ENCODE peak calls at places on chromosome 10, in seven cellular contexts. One of them, this sample, is unnamed.

GRCh38 chr10:7933757-7934156 is 115.5 kb downstream of the TAF3 start:
- DNase-seq in colonic mucosa: no peak
- DNase-seq in uterus: no peak
- DNase-seq in mammary epithelial cell: no peak
- DNase-seq in pancreas: no peak
- DNase-seq in cardiac muscle cell: no peak
- DNase-seq in coronary artery: no peak
- DNase-seq in this sample: no peak

GRCh38 chr10:113085776-113086175 is 135.7 kb downstream of the TCF7L2 start:
- DNase-seq in cardiac muscle cell: no peak
- DNase-seq in colonic mucosa: no peak
- DNase-seq in pancreas: no peak
- DNase-seq in coronary artery: no peak
- DNase-seq in mammary epithelial cell: no peak
- DNase-seq in uterus: no peak
- DNase-seq in this sample: no peak

GRCh38 chr10:98323221-98324164 is 55.5 kb upstream of the LOXL4 start:
- DNase-seq in uterus: peak
- DNase-seq in coronary artery: peak
- DNase-seq in colonic mucosa: peak
- DNase-seq in cardiac muscle cell: peak
- DNase-seq in mammary epithelial cell: peak
- DNase-seq in pancreas: peak
- DNase-seq in this sample: no peak

GRCh38 chr10:83965473-83965872 is 173.8 kb upstream of the GHITM start:
- DNase-seq in colonic mucosa: no peak
- DNase-seq in cardiac muscle cell: no peak
- DNase-seq in uterus: no peak
- DNase-seq in mammary epithelial cell: no peak
- DNase-seq in coronary artery: no peak
- DNase-seq in pancreas: no peak
- DNase-seq in this sample: no peak

GRCh38 chr10:23195846-23196200 is 3.7 kb downstream of the PTF1A start:
- DNase-seq in coronary artery: no peak
- DNase-seq in pancreas: no peak
- DNase-seq in mammary epithelial cell: no peak
- DNase-seq in uterus: no peak
- DNase-seq in cardiac muscle cell: no peak
- DNase-seq in colonic mucosa: no peak
- DNase-seq in this sample: no peak

GRCh38 chr10:74612195-74612594 is 214.2 kb upstream of the KAT6B start:
- DNase-seq in colonic mucosa: no peak
- DNase-seq in uterus: no peak
- DNase-seq in cardiac muscle cell: no peak
- DNase-seq in coronary artery: no peak
- DNase-seq in pancreas: no peak
- DNase-seq in mammary epithelial cell: peak
- DNase-seq in this sample: no peak

GRCh38 chr10:10209152-10209551 is 808.5 kb upstream of the CELF2 start:
- DNase-seq in cardiac muscle cell: peak
- DNase-seq in colonic mucosa: peak
- DNase-seq in pancreas: no peak
- DNase-seq in uterus: peak
- DNase-seq in coronary artery: no peak
- DNase-seq in mammary epithelial cell: no peak
- DNase-seq in this sample: no peak

GRCh38 chr10:86698207-86698940 is 30.1 kb downstream of the LDB3 start:
- DNase-seq in coronary artery: no peak
- DNase-seq in colonic mucosa: no peak
- DNase-seq in pancreas: peak
- DNase-seq in uterus: no peak
- DNase-seq in mammary epithelial cell: no peak
- DNase-seq in cardiac muscle cell: no peak
- DNase-seq in this sample: no peak

GRCh38 chr10:63197304-63198092 is 64.4 kb downstream of the NRBF2 start:
- DNase-seq in uterus: no peak
- DNase-seq in cardiac muscle cell: no peak
- DNase-seq in pancreas: no peak
- DNase-seq in mammary epithelial cell: no peak
- DNase-seq in colonic mucosa: no peak
- DNase-seq in coronary artery: no peak
- DNase-seq in this sample: no peak

GRCh38 chr10:126872768-126873167 is 32.5 kb upstream of the DOCK1 start:
- DNase-seq in cardiac muscle cell: no peak
- DNase-seq in mammary epithelial cell: no peak
- DNase-seq in coronary artery: peak
- DNase-seq in uterus: no peak
- DNase-seq in pancreas: no peak
- DNase-seq in colonic mucosa: no peak
- DNase-seq in this sample: no peak

GRCh38 chr10:32298066-32298812 is 48.7 kb downstream of the EPC1 start:
- DNase-seq in pancreas: no peak
- DNase-seq in coronary artery: no peak
- DNase-seq in mammary epithelial cell: peak
- DNase-seq in cardiac muscle cell: no peak
- DNase-seq in colonic mucosa: no peak
- DNase-seq in uterus: no peak
- DNase-seq in this sample: no peak

GRCh38 chr10:72847681-72848080 is 45.9 kb upstream of the OIT3 start:
- DNase-seq in cardiac muscle cell: no peak
- DNase-seq in coronary artery: no peak
- DNase-seq in uterus: no peak
- DNase-seq in pancreas: no peak
- DNase-seq in mammary epithelial cell: peak
- DNase-seq in colonic mucosa: no peak
- DNase-seq in this sample: no peak

GRCh38 chr10:34780818-34781380 is 34.2 kb downstream of the PARD3 start:
- DNase-seq in uterus: peak
- DNase-seq in pancreas: peak
- DNase-seq in coronary artery: no peak
- DNase-seq in colonic mucosa: no peak
- DNase-seq in cardiac muscle cell: peak
- DNase-seq in mammary epithelial cell: no peak
- DNase-seq in this sample: no peak

GRCh38 chr10:101768791-101769170 is 7.1 kb downstream of the FGF8 start:
- DNase-seq in coronary artery: no peak
- DNase-seq in pancreas: no peak
- DNase-seq in mammary epithelial cell: no peak
- DNase-seq in colonic mucosa: no peak
- DNase-seq in uterus: no peak
- DNase-seq in cardiac muscle cell: no peak
- DNase-seq in this sample: no peak

GRCh38 chr10:113148899-113149298 is 198.9 kb downstream of the TCF7L2 start:
- DNase-seq in uterus: no peak
- DNase-seq in mammary epithelial cell: no peak
- DNase-seq in colonic mucosa: no peak
- DNase-seq in cardiac muscle cell: no peak
- DNase-seq in coronary artery: no peak
- DNase-seq in pancreas: no peak
- DNase-seq in this sample: no peak

GRCh38 chr10:85643839-85644525 is 722.6 kb downstream of the GRID1 start:
- DNase-seq in cardiac muscle cell: no peak
- DNase-seq in colonic mucosa: peak
- DNase-seq in coronary artery: no peak
- DNase-seq in mammary epithelial cell: peak
- DNase-seq in uterus: no peak
- DNase-seq in pancreas: no peak
- DNase-seq in this sample: no peak

GRCh38 chr10:120553911-120554310 is 96.9 kb downstream of the PLPP4 start:
- DNase-seq in pancreas: no peak
- DNase-seq in cardiac muscle cell: no peak
- DNase-seq in colonic mucosa: no peak
- DNase-seq in uterus: no peak
- DNase-seq in mammary epithelial cell: no peak
- DNase-seq in coronary artery: no peak
- DNase-seq in this sample: no peak

GRCh38 chr10:132641401-132641800 is 103.8 kb downstream of the INPP5A start:
- DNase-seq in mammary epithelial cell: no peak
- DNase-seq in colonic mucosa: no peak
- DNase-seq in coronary artery: peak
- DNase-seq in cardiac muscle cell: no peak
- DNase-seq in pancreas: peak
- DNase-seq in uterus: no peak
- DNase-seq in this sample: no peak

GRCh38 chr10:132642732-132643008 is 105.1 kb downstream of the INPP5A start:
- DNase-seq in uterus: no peak
- DNase-seq in pancreas: peak
- DNase-seq in mammary epithelial cell: no peak
- DNase-seq in cardiac muscle cell: no peak
- DNase-seq in coronary artery: no peak
- DNase-seq in colonic mucosa: no peak
- DNase-seq in this sample: no peak

GRCh38 chr10:132641966-132642731 is 104.6 kb downstream of the INPP5A start:
- DNase-seq in mammary epithelial cell: no peak
- DNase-seq in pancreas: no peak
- DNase-seq in coronary artery: peak
- DNase-seq in uterus: peak
- DNase-seq in colonic mucosa: no peak
- DNase-seq in cardiac muscle cell: no peak
- DNase-seq in this sample: no peak

GRCh38 chr10:132639470-132639869 is 101.9 kb downstream of the INPP5A start:
- DNase-seq in mammary epithelial cell: no peak
- DNase-seq in cardiac muscle cell: no peak
- DNase-seq in colonic mucosa: no peak
- DNase-seq in uterus: no peak
- DNase-seq in pancreas: no peak
- DNase-seq in coronary artery: no peak
- DNase-seq in this sample: no peak

GRCh38 chr10:132640326-132641125 is 102.9 kb downstream of the INPP5A start:
- DNase-seq in coronary artery: peak
- DNase-seq in mammary epithelial cell: no peak
- DNase-seq in colonic mucosa: no peak
- DNase-seq in cardiac muscle cell: no peak
- DNase-seq in uterus: no peak
- DNase-seq in pancreas: peak
- DNase-seq in this sample: no peak
- H3K27ac ChIP-seq in coronary artery: no peak
- H3K27ac ChIP-seq in mammary epithelial cell: no peak
- H3K27ac ChIP-seq in colonic mucosa: no peak
- H3K27ac ChIP-seq in cardiac muscle cell: no peak
- H3K27ac ChIP-seq in uterus: no peak
- H3K27ac ChIP-seq in pancreas: no peak
- H3K27ac ChIP-seq in this sample: no peak

GRCh38 chr10:57593983-57594573 is 673.6 kb downstream of the IPMK start:
- DNase-seq in coronary artery: no peak
- DNase-seq in mammary epithelial cell: no peak
- DNase-seq in colonic mucosa: no peak
- DNase-seq in uterus: no peak
- DNase-seq in cardiac muscle cell: no peak
- DNase-seq in pancreas: no peak
- DNase-seq in this sample: no peak
- TF ChIP-seq CTCF in coronary artery: no peak
- TF ChIP-seq CTCF in mammary epithelial cell: peak
- TF ChIP-seq CTCF in colonic mucosa: no peak
- TF ChIP-seq CTCF in uterus: no peak
- TF ChIP-seq CTCF in cardiac muscle cell: no peak
- TF ChIP-seq CTCF in pancreas: no peak
- TF ChIP-seq CTCF in this sample: no peak

GRCh38 chr10:103651783-103652476 is 158.4 kb downstream of the NEURL1 start:
- DNase-seq in uterus: no peak
- DNase-seq in pancreas: no peak
- DNase-seq in mammary epithelial cell: no peak
- DNase-seq in colonic mucosa: peak
- DNase-seq in coronary artery: no peak
- DNase-seq in cardiac muscle cell: no peak
- DNase-seq in this sample: no peak
- H3K4me3 ChIP-seq in uterus: no peak
- H3K4me3 ChIP-seq in pancreas: no peak
- H3K4me3 ChIP-seq in mammary epithelial cell: no peak
- H3K4me3 ChIP-seq in colonic mucosa: no peak
- H3K4me3 ChIP-seq in coronary artery: peak
- H3K4me3 ChIP-seq in cardiac muscle cell: no peak
- H3K4me3 ChIP-seq in this sample: peak

GRCh38 chr10:88256013-88256680 is 327.0 kb downstream of the RNLS start:
- DNase-seq in colonic mucosa: no peak
- DNase-seq in cardiac muscle cell: no peak
- DNase-seq in coronary artery: peak
- DNase-seq in mammary epithelial cell: no peak
- DNase-seq in pancreas: no peak
- DNase-seq in uterus: peak
- DNase-seq in this sample: peak

GRCh38 chr10:88253622-88254021 is 329.5 kb downstream of the RNLS start:
- DNase-seq in uterus: no peak
- DNase-seq in coronary artery: no peak
- DNase-seq in colonic mucosa: no peak
- DNase-seq in cardiac muscle cell: no peak
- DNase-seq in mammary epithelial cell: no peak
- DNase-seq in pancreas: peak
- DNase-seq in this sample: no peak

GRCh38 chr10:88254091-88254490 is 329.0 kb downstream of the RNLS start:
- DNase-seq in pancreas: peak
- DNase-seq in coronary artery: no peak
- DNase-seq in mammary epithelial cell: peak
- DNase-seq in uterus: peak
- DNase-seq in cardiac muscle cell: no peak
- DNase-seq in colonic mucosa: no peak
- DNase-seq in this sample: no peak

GRCh38 chr10:88249450-88249849 is 333.7 kb downstream of the RNLS start:
- DNase-seq in mammary epithelial cell: peak
- DNase-seq in cardiac muscle cell: no peak
- DNase-seq in colonic mucosa: no peak
- DNase-seq in coronary artery: no peak
- DNase-seq in uterus: no peak
- DNase-seq in pancreas: no peak
- DNase-seq in this sample: no peak

DNA sequence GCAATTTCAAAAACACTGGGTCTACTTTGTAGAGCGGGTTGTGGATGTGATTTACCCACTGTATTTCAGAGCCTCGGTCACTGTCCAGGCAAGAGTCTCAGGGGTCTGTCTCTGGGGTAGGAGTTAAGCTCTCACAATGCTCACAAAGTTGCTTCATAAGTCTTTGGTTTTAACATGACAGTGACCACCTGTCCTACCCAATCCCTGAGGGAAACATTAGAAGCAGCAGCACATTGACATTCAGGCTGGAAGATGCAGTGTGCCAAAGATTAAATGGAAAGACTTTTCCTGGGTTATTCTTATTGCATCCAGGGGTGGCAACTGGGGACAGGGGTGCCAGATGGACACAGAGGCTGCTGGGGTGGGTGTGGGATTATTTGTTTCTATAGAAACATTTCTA is 330.0 kb downstream of the RNLS start:
- DNase-seq in uterus: no peak
- DNase-seq in mammary epithelial cell: no peak
- DNase-seq in pancreas: no peak
- DNase-seq in coronary artery: no peak
- DNase-seq in colonic mucosa: no peak
- DNase-seq in cardiac muscle cell: no peak
- DNase-seq in this sample: no peak
- H3K27ac ChIP-seq in uterus: peak
- H3K27ac ChIP-seq in mammary epithelial cell: no peak
- H3K27ac ChIP-seq in pancreas: peak
- H3K27ac ChIP-seq in coronary artery: peak
- H3K27ac ChIP-seq in colonic mucosa: no peak
- H3K27ac ChIP-seq in cardiac muscle cell: no peak
- H3K27ac ChIP-seq in this sample: peak

DNA sequence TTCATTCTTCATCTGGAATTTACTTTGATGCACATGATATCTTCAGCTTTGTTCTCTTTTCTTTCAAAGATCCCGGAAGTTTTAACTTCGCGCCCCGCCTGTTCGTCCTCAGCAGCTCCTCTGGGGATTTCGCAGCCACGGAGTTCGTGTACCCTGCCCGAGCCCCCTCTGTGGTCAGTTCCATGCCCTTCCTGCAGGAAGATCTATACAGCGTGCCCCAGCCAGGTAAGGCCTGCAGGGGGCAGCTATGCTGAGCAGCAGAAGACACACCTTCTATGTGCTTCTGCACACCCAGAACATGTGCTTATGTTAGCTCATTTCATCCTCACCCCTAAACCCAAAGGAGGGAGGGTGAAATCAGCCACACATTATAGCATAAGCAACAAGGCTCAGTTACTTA is 79.7 kb upstream of the LYZL2 start:
- DNase-seq in mammary epithelial cell: no peak
- DNase-seq in colonic mucosa: no peak
- DNase-seq in cardiac muscle cell: no peak
- DNase-seq in pancreas: no peak
- DNase-seq in uterus: no peak
- DNase-seq in coronary artery: no peak
- DNase-seq in this sample: no peak
- TF ChIP-seq CTCF in mammary epithelial cell: no peak
- TF ChIP-seq CTCF in colonic mucosa: no peak
- TF ChIP-seq CTCF in cardiac muscle cell: no peak
- TF ChIP-seq CTCF in pancreas: no peak
- TF ChIP-seq CTCF in uterus: no peak
- TF ChIP-seq CTCF in coronary artery: no peak
- TF ChIP-seq CTCF in this sample: no peak

This sample was measured in vagina.